ENCODE peak calls at places on chromosomes 3 and 15, in nine cellular contexts. Q, F, U, V, H, J, K, M and P are unnamed samples.

GRCh38 chr3:119653871-119654270 is 6.5 kb downstream of the POPDC2 start:
- DNase-seq in V (no peak), U (no peak), J (no peak), F (no peak), K (no peak), M (no peak), Q (no peak), H (no peak), P (no peak)

GRCh38 chr3:4394048-4394447 is 73.0 kb downstream of the SUMF1 start:
- DNase-seq in J (no peak), Q (no peak), F (no peak), H (no peak), M (no peak), U (no peak), V (no peak), K (peak; percentile 8), P (no peak)

GRCh38 chr3:146513386-146514051 is 30.9 kb downstream of the PLSCR1 start:
- DNase-seq in V (no peak), K (no peak), F (no peak), Q (no peak), U (no peak), M (no peak), H (no peak), J (no peak), P (peak; percentile 13)

GRCh38 chr3:125075738-125076137 is 19.9 kb upstream of the HEG1 start:
- DNase-seq in J (no peak), U (no peak), F (no peak), H (peak; percentile 45), M (no peak), Q (no peak), V (no peak), K (no peak), P (no peak)

GRCh38 chr3:132535575-132536441 is 61.3 kb upstream of the ACKR4 start:
- DNase-seq in J (peak; percentile 17), H (peak; percentile 62), M (peak; percentile 2), U (peak; percentile 29), Q (peak; percentile 32), F (peak; percentile 80), K (peak; percentile 40), V (peak; percentile 64), P (peak; percentile 57)

GRCh38 chr15:44033894-44034293 is 161.2 kb downstream of the FRMD5 start:
- DNase-seq in J (peak; percentile 17), M (peak; percentile 12), V (no peak), Q (no peak), U (no peak), K (no peak), F (no peak), H (no peak), P (peak; percentile 25)

GRCh38 chr15:71275098-71275497 is 159.8 kb downstream of the THSD4 start:
- DNase-seq in H (no peak), V (peak; percentile 67), Q (no peak), U (no peak), J (no peak), M (no peak), K (no peak), F (no peak), P (peak; percentile 32)

GRCh38 chr15:66927326-66928077 is 137.9 kb upstream of the SMAD3 start:
- DNase-seq in F (peak; percentile 66), J (no peak), H (no peak), U (no peak), V (no peak), K (no peak), Q (no peak), M (no peak), P (no peak)

GRCh38 chr3:7779331-7779730 is 722.3 kb upstream of the LMCD1 start:
- DNase-seq in J (no peak), U (no peak), M (no peak), V (no peak), Q (no peak), H (no peak), K (no peak), F (no peak), P (no peak)